ENCODE peak calls at places on chromosomes 6 and 20, in six cellular contexts. H is heart left ventricle; Q is activated T-helper 1 cell treated with Interleukin-2 at 50 U/mL for 16 hours; Y is endothelial cell; S is cardiac muscle cell; B is naive thymus-derived CD8-positive, alpha-beta T cell. G is an unnamed sample.

GRCh38 chr6:121826156-121826810 is 390.8 kb downstream of the GJA1 start:
- DNase-seq in H (no peak), Q (no peak), Y (no peak), S (peak), B (no peak), G (peak)

GRCh38 chr6:163327165-163327880 is 87.2 kb upstream of the QKI start:
- DNase-seq in H (no peak), Q (no peak), Y (no peak), S (no peak), B (no peak), G (no peak)

GRCh38 chr6:42321976-42322375 is 104.3 kb upstream of the MRPS10 start:
- DNase-seq in H (no peak), Q (no peak), Y (no peak), S (no peak), B (no peak), G (no peak)

GRCh38 chr6:56911847-56912246 is 43.1 kb upstream of the BEND6 start:
- DNase-seq in H (no peak), Q (no peak), Y (no peak), S (peak), B (no peak), G (peak)

GRCh38 chr6:166419268-166419667 is 36.5 kb upstream of the MPC1 start:
- DNase-seq in H (no peak), Q (peak), Y (no peak), S (no peak), B (no peak), G (peak)

GRCh38 chr20:41169791-41170351 is 32.5 kb downstream of the PLCG1 start:
- DNase-seq in H (peak), Q (no peak), Y (no peak), S (peak), B (no peak), G (peak)

GRCh38 chr6:47034919-47035318 is 7.2 kb downstream of the ADGRF1 start:
- DNase-seq in H (peak), Q (no peak), Y (no peak), S (peak), B (no peak), G (peak)

GRCh38 chr6:154354265-154354777 is 2.3 kb downstream of the IPCEF1 start:
- DNase-seq in H (no peak), Q (no peak), Y (no peak), S (no peak), B (no peak), G (no peak)

GRCh38 chr20:31330893-31331292 is 22.5 kb upstream of the DEFB116 start:
- DNase-seq in H (no peak), Q (no peak), Y (no peak), S (no peak), B (no peak), G (no peak)

GRCh38 chr6:98539669-98540207 is 294.6 kb upstream of the POU3F2 start:
- DNase-seq in H (no peak), Q (no peak), Y (no peak), S (no peak), B (no peak), G (no peak)

GRCh38 chr6:13228264-13229204 is 99.8 kb downstream of the TBC1D7 start:
- DNase-seq in H (no peak), Q (no peak), Y (no peak), S (no peak), B (no peak), G (no peak)

G was measured in astrocyte of the hippocampus.